ENCODE peak calls at places on chromosomes 13 and 19, in four cellular contexts. O is stomach, V is HEK293T, B is GOT3. A is an unnamed sample.

GRCh38 chr19:55336101-55336500 is 3.6 kb upstream of the KMT5C start:
- DNase-seq in O (no peak), V (no peak), B (no peak), A (no peak)

GRCh38 chr13:46527237-46527636 is 25.7 kb upstream of the LRCH1 start:
- DNase-seq in O (no peak), V (no peak), B (no peak), A (no peak)

GRCh38 chr19:6611441-6611852 is 20.5 kb upstream of the CD70 start:
- DNase-seq in O (no peak), V (no peak), B (peak; percentile 46), A (no peak)

GRCh38 chr19:42111384-42111783 is 20.9 kb downstream of the POU2F2 start:
- DNase-seq in O (no peak), V (no peak), B (no peak), A (no peak)

GRCh38 chr13:28679628-28680027 is 20.7 kb downstream of the POMP start:
- DNase-seq in O (no peak), V (no peak), B (no peak), A (no peak)

GRCh38 chr19:16423891-16424290 is 47.9 kb downstream of the EPS15L1 start:
- DNase-seq in O (no peak), V (no peak), B (no peak), A (no peak)

GRCh38 chr19:39928357-39928725 is 6.1 kb downstream of the FCGBP start:
- DNase-seq in O (no peak), V (no peak), B (no peak), A (no peak)

GRCh38 chr13:47038196-47038595 is 141.3 kb upstream of the HTR2A start:
- DNase-seq in O (no peak), V (no peak), B (no peak), A (no peak)

A was measured in natural killer cell treated with Interleukin-12 subunit alpha and Interleukin-12 subunit beta and Interleukin-15 and Interleukin-18, amount 100 ng/mL, for 72 hours.